ENCODE peak calls at places on chromosomes 4 and X, in six cellular contexts. One of them, this sample, is unnamed. For H3K4me1, the result is how much of the 10 kb centered on the place peaks cover.

GRCh38 chr4:146634825-146635224 is 3.9 kb upstream of the POU4F2 start:
- DNase-seq in HepG2: no peak
- DNase-seq in tibial nerve: no peak
- DNase-seq in uterus: no peak
- DNase-seq in right lobe of liver: no peak
- DNase-seq in body of pancreas: no peak
- DNase-seq in this sample: no peak

GRCh38 chr4:104577405-104577804 is 82.7 kb upstream of the CXXC4 start:
- DNase-seq in body of pancreas: no peak
- DNase-seq in HepG2: no peak
- DNase-seq in tibial nerve: no peak
- DNase-seq in uterus: no peak
- DNase-seq in right lobe of liver: no peak
- DNase-seq in this sample: no peak

GRCh38 chrX:19291086-19291485 is 52.6 kb upstream of the PDHA1 start:
- DNase-seq in right lobe of liver: no peak
- DNase-seq in body of pancreas: no peak
- DNase-seq in uterus: no peak
- DNase-seq in HepG2: no peak
- DNase-seq in tibial nerve: no peak
- DNase-seq in this sample: no peak

GRCh38 chr4:1347410-1347864 is 429 bp downstream of the UVSSA start:
- DNase-seq in uterus: peak
- DNase-seq in HepG2: peak
- DNase-seq in right lobe of liver: peak
- DNase-seq in body of pancreas: peak
- DNase-seq in tibial nerve: peak
- DNase-seq in this sample: peak

GRCh38 chr4:101419324-101420135 is 72.2 kb upstream of the PPP3CA start:
- DNase-seq in right lobe of liver: no peak
- DNase-seq in body of pancreas: peak
- DNase-seq in tibial nerve: no peak
- DNase-seq in HepG2: no peak
- DNase-seq in uterus: no peak
- DNase-seq in this sample: no peak

GRCh38 chr4:158938462-158939044 is 164.3 kb upstream of the RAPGEF2 start:
- DNase-seq in body of pancreas: no peak
- DNase-seq in right lobe of liver: no peak
- DNase-seq in uterus: no peak
- DNase-seq in HepG2: no peak
- DNase-seq in tibial nerve: no peak
- DNase-seq in this sample: no peak

GRCh38 chr4:11549525-11549924 is 120.8 kb upstream of the HS3ST1 start:
- DNase-seq in tibial nerve: no peak
- DNase-seq in right lobe of liver: no peak
- DNase-seq in body of pancreas: no peak
- DNase-seq in uterus: no peak
- DNase-seq in HepG2: no peak
- DNase-seq in this sample: no peak

GRCh38 chrX:13489451-13489850 is 80.0 kb upstream of the EGFL6 start:
- DNase-seq in tibial nerve: peak
- DNase-seq in right lobe of liver: peak
- DNase-seq in body of pancreas: peak
- DNase-seq in HepG2: no peak
- DNase-seq in uterus: peak
- DNase-seq in this sample: no peak

GRCh38 chr4:99586747-99587146 is 12.1 kb downstream of the MTTP start:
- DNase-seq in right lobe of liver: no peak
- DNase-seq in HepG2: no peak
- DNase-seq in uterus: no peak
- DNase-seq in body of pancreas: no peak
- DNase-seq in tibial nerve: no peak
- DNase-seq in this sample: no peak

GRCh38 chrX:115493015-115493414 is 68.0 kb upstream of the PLS3 start:
- DNase-seq in right lobe of liver: no peak
- DNase-seq in uterus: no peak
- DNase-seq in HepG2: no peak
- DNase-seq in body of pancreas: no peak
- DNase-seq in tibial nerve: no peak
- DNase-seq in this sample: no peak

GRCh38 chr4:52718123-52718522 is 33.1 kb downstream of the ERVMER34-1 start:
- DNase-seq in body of pancreas: no peak
- DNase-seq in right lobe of liver: no peak
- DNase-seq in HepG2: no peak
- DNase-seq in uterus: no peak
- DNase-seq in tibial nerve: no peak
- DNase-seq in this sample: no peak

GRCh38 chrX:10022273-10022541 is 55.0 kb downstream of the CLDN34 start:
- DNase-seq in tibial nerve: no peak
- DNase-seq in HepG2: no peak
- DNase-seq in uterus: no peak
- DNase-seq in body of pancreas: no peak
- DNase-seq in right lobe of liver: no peak
- DNase-seq in this sample: no peak

GRCh38 chr4:54073481-54073880 is 9.1 kb upstream of the CHIC2 start:
- DNase-seq in HepG2: no peak
- DNase-seq in uterus: no peak
- DNase-seq in body of pancreas: no peak
- DNase-seq in right lobe of liver: no peak
- DNase-seq in tibial nerve: no peak
- DNase-seq in this sample: no peak

GRCh38 chrX:134599173-134599914 is 58.9 kb downstream of the PLAC1 start:
- DNase-seq in HepG2: no peak
- DNase-seq in right lobe of liver: no peak
- DNase-seq in tibial nerve: peak
- DNase-seq in body of pancreas: no peak
- DNase-seq in uterus: peak
- DNase-seq in this sample: no peak

GRCh38 chrX:106987488-106987887 is 12.5 kb downstream of the MORC4 start:
- DNase-seq in HepG2: no peak
- DNase-seq in tibial nerve: no peak
- DNase-seq in body of pancreas: no peak
- DNase-seq in right lobe of liver: no peak
- DNase-seq in uterus: no peak
- DNase-seq in this sample: no peak

GRCh38 chrX:92260102-92260501 is 480.9 kb downstream of the PCDH11X start:
- DNase-seq in HepG2: no peak
- DNase-seq in uterus: no peak
- DNase-seq in tibial nerve: no peak
- DNase-seq in right lobe of liver: no peak
- DNase-seq in body of pancreas: no peak
- DNase-seq in this sample: no peak

GRCh38 chrX:40663880-40664630 is 16.7 kb upstream of the CXorf38 start:
- DNase-seq in HepG2: no peak
- DNase-seq in right lobe of liver: no peak
- DNase-seq in body of pancreas: peak
- DNase-seq in tibial nerve: no peak
- DNase-seq in uterus: no peak
- DNase-seq in this sample: no peak

GRCh38 chr4:127732623-127733199 is 2.5 kb downstream of the SLC25A31 start:
- DNase-seq in right lobe of liver: no peak
- DNase-seq in body of pancreas: no peak
- DNase-seq in HepG2: peak
- DNase-seq in uterus: no peak
- DNase-seq in tibial nerve: peak
- DNase-seq in this sample: no peak

GRCh38 chrX:40006025-40007017 is 91.4 kb downstream of the BCOR start:
- DNase-seq in body of pancreas: peak
- DNase-seq in HepG2: no peak
- DNase-seq in uterus: peak
- DNase-seq in tibial nerve: no peak
- DNase-seq in right lobe of liver: peak
- DNase-seq in this sample: peak

GRCh38 chr4:153521467-153521866 is 55.3 kb downstream of the TMEM131L start:
- DNase-seq in tibial nerve: no peak
- DNase-seq in uterus: no peak
- DNase-seq in HepG2: no peak
- DNase-seq in right lobe of liver: no peak
- DNase-seq in body of pancreas: no peak
- DNase-seq in this sample: no peak

GRCh38 chr4:153523171-153523757 is 57.1 kb downstream of the TMEM131L start:
- DNase-seq in HepG2: no peak
- DNase-seq in body of pancreas: no peak
- DNase-seq in uterus: no peak
- DNase-seq in right lobe of liver: no peak
- DNase-seq in tibial nerve: no peak
- DNase-seq in this sample: no peak

GRCh38 chr4:153521995-153522799 is 56.0 kb downstream of the TMEM131L start:
- DNase-seq in uterus: no peak
- DNase-seq in tibial nerve: no peak
- DNase-seq in body of pancreas: no peak
- DNase-seq in right lobe of liver: no peak
- DNase-seq in HepG2: no peak
- DNase-seq in this sample: no peak

GRCh38 chr4:153522800-153523089 is 56.6 kb downstream of the TMEM131L start:
- DNase-seq in tibial nerve: no peak
- DNase-seq in right lobe of liver: no peak
- DNase-seq in uterus: no peak
- DNase-seq in body of pancreas: no peak
- DNase-seq in HepG2: no peak
- DNase-seq in this sample: no peak

DNA sequence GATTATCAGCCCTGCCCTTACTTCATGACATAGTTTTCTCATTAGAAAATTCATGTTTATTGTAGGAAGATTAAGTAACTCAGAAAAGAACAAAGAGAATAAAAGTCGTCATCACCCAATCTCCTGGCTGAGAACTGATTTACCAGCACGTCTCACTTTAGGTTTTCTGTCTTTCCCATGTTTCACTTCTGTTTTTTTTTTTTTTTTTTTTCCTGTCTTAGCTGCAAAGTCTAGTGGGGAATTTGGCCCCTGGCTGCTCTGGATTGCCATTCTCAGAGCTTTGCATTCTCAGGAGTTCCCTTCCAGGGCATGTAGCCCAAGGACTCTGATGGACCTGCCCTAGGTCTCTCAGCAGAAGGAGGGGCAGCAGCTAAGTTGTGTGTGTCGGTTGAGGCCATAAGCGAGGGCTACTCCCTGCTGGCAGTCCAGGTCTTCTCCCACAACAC is 57.8 kb downstream of the TMEM131L start:
- DNase-seq in right lobe of liver: no peak
- DNase-seq in body of pancreas: peak
- DNase-seq in tibial nerve: no peak
- DNase-seq in uterus: no peak
- DNase-seq in HepG2: no peak
- DNase-seq in this sample: no peak
- H3K27ac ChIP-seq in right lobe of liver: peak
- H3K27ac ChIP-seq in body of pancreas: peak
- H3K27ac ChIP-seq in tibial nerve: no peak
- H3K27ac ChIP-seq in uterus: no peak
- H3K27ac ChIP-seq in HepG2: no peak
- H3K27ac ChIP-seq in this sample: no peak

GRCh38 chr4:8428288-8429097 is 12.0 kb downstream of the ACOX3 start:
- DNase-seq in HepG2: peak
- DNase-seq in uterus: peak
- DNase-seq in tibial nerve: peak
- DNase-seq in right lobe of liver: peak
- DNase-seq in body of pancreas: peak
- DNase-seq in this sample: peak
- TF ChIP-seq POLR2A in HepG2: peak
- TF ChIP-seq POLR2A in uterus: no peak
- TF ChIP-seq POLR2A in tibial nerve: no peak
- TF ChIP-seq POLR2A in right lobe of liver: peak
- TF ChIP-seq POLR2A in body of pancreas: peak
- TF ChIP-seq POLR2A in this sample: peak

GRCh38 chr4:110621328-110621812 is 1.5 kb downstream of the PITX2 start:
- DNase-seq in tibial nerve: no peak
- DNase-seq in right lobe of liver: no peak
- DNase-seq in uterus: no peak
- DNase-seq in HepG2: no peak
- DNase-seq in body of pancreas: no peak
- DNase-seq in this sample: no peak

GRCh38 chr4:110619001-110619350 is 3.9 kb downstream of the PITX2 start:
- DNase-seq in uterus: no peak
- DNase-seq in body of pancreas: no peak
- DNase-seq in HepG2: no peak
- DNase-seq in right lobe of liver: no peak
- DNase-seq in tibial nerve: no peak
- DNase-seq in this sample: no peak

GRCh38 chr4:110621839-110622751 is 782 bp downstream of the PITX2 start:
- DNase-seq in HepG2: no peak
- DNase-seq in tibial nerve: no peak
- DNase-seq in body of pancreas: no peak
- DNase-seq in uterus: no peak
- DNase-seq in right lobe of liver: no peak
- DNase-seq in this sample: peak

GRCh38 chr4:110619401-110620247 is 3.3 kb downstream of the PITX2 start:
- DNase-seq in right lobe of liver: no peak
- DNase-seq in HepG2: no peak
- DNase-seq in tibial nerve: no peak
- DNase-seq in uterus: no peak
- DNase-seq in body of pancreas: no peak
- DNase-seq in this sample: no peak

GRCh38 chr4:110620352-110621327 is 2.2 kb downstream of the PITX2 start:
- DNase-seq in HepG2: no peak
- DNase-seq in tibial nerve: no peak
- DNase-seq in right lobe of liver: peak
- DNase-seq in body of pancreas: no peak
- DNase-seq in uterus: no peak
- DNase-seq in this sample: peak
- H3K4me1 ChIP-seq in HepG2: under half
- H3K4me1 ChIP-seq in tibial nerve: half or more
- H3K4me1 ChIP-seq in right lobe of liver: under half
- H3K4me1 ChIP-seq in body of pancreas: under half
- H3K4me1 ChIP-seq in uterus: under half
- H3K4me1 ChIP-seq in this sample: under half

GRCh38 chr4:112840061-112840460 is 203.1 kb downstream of the LARP7 start:
- DNase-seq in HepG2: no peak
- DNase-seq in right lobe of liver: no peak
- DNase-seq in uterus: no peak
- DNase-seq in tibial nerve: no peak
- DNase-seq in body of pancreas: no peak
- DNase-seq in this sample: no peak
- H3K27ac ChIP-seq in HepG2: no peak
- H3K27ac ChIP-seq in right lobe of liver: no peak
- H3K27ac ChIP-seq in uterus: no peak
- H3K27ac ChIP-seq in tibial nerve: no peak
- H3K27ac ChIP-seq in body of pancreas: no peak
- H3K27ac ChIP-seq in this sample: no peak

GRCh38 chr4:7282786-7283185 is 90.4 kb downstream of the SORCS2 start:
- DNase-seq in tibial nerve: no peak
- DNase-seq in body of pancreas: no peak
- DNase-seq in right lobe of liver: no peak
- DNase-seq in HepG2: no peak
- DNase-seq in uterus: no peak
- DNase-seq in this sample: no peak
- TF ChIP-seq POLR2A in tibial nerve: no peak
- TF ChIP-seq POLR2A in body of pancreas: no peak
- TF ChIP-seq POLR2A in right lobe of liver: no peak
- TF ChIP-seq POLR2A in HepG2: no peak
- TF ChIP-seq POLR2A in uterus: no peak
- TF ChIP-seq POLR2A in this sample: no peak